ENCODE peak calls at places on chromosomes 7 and 10, in five cellular contexts. I is retinal pigment epithelial cell; T is CD8-positive, alpha-beta memory T cell; E is Right ventricle myocardium inferior; R is stimulated activated CD8-positive, alpha-beta memory T cell treated with anti-CD3 and anti-CD28 coated beads, Interleukin-7, amount 100 ng/mL, for 4 hours. H is an unnamed sample.
A peak's percentile ranks its signal among the peaks of the same experiment; 100 is the strongest.

GRCh38 chr10:6162589-6163356 is 40.0 kb upstream of the PFKFB3 start:
- DNase-seq in I (no peak), T (peak; percentile 20), R (no peak), E (no peak), H (no peak)

GRCh38 chr10:89115876-89116627 is 91.1 kb downstream of the CH25H start:
- DNase-seq in I (no peak), R (no peak), T (no peak), E (no peak), H (no peak)

GRCh38 chr7:116990056-116990455 is 36.8 kb downstream of the ST7 start:
- DNase-seq in T (no peak), R (no peak), E (no peak), I (no peak), H (no peak)

GRCh38 chr10:71921319-71922027 is 42.7 kb upstream of the CHST3 start:
- DNase-seq in I (peak; percentile 83), T (no peak), E (peak; percentile 84), R (no peak), H (no peak)

GRCh38 chr7:48158404-48158803 is 12.9 kb upstream of the ABCA13 start:
- DNase-seq in T (no peak), I (no peak), E (no peak), R (no peak), H (no peak)

GRCh38 chr10:116833986-116834760 is 15.1 kb upstream of the ENO4 start:
- DNase-seq in E (no peak), R (no peak), I (no peak), T (no peak), H (no peak)

GRCh38 chr10:32948451-32948850 is 9.6 kb downstream of the ITGB1 start:
- DNase-seq in I (no peak), R (no peak), E (no peak), T (no peak), H (no peak)

GRCh38 chr7:151010307-151011096 is 13.8 kb downstream of the ATG9B start:
- DNase-seq in R (no peak), T (peak; percentile 59), I (no peak), E (peak; percentile 67), H (peak; percentile 85)

GRCh38 chr7:149753370-149754233 is 19.8 kb downstream of the ZNF467 start:
- DNase-seq in I (no peak), T (no peak), R (no peak), E (no peak), H (peak; percentile 75)

GRCh38 chr7:150447966-150448788 is 2.3 kb upstream of the GIMAP8 start:
- DNase-seq in E (no peak), I (no peak), T (no peak), R (no peak), H (no peak)

GRCh38 chr7:92809397-92810241 is 26.8 kb downstream of the CDK6 start:
- DNase-seq in E (peak; percentile 35), R (peak; percentile 28), I (peak; percentile 82), T (peak; percentile 71), H (peak; percentile 68)

GRCh38 chr7:134140889-134141867 is 14.0 kb downstream of the LRGUK start:
- DNase-seq in E (peak; percentile 74), T (peak; percentile 52), R (peak; percentile 3), I (no peak), H (peak; percentile 82)

GRCh38 chr7:27171636-27172387 is 2.3 kb downstream of the HOXA10 start:
- DNase-seq in E (peak; percentile 39), I (no peak), R (no peak), T (peak; percentile 40), H (peak; percentile 54)

GRCh38 chr7:20482071-20482470 is 133.4 kb upstream of the ABCB5 start:
- DNase-seq in R (no peak), T (no peak), E (no peak), I (no peak), H (no peak)

GRCh38 chr10:66941491-66941890 is 15.7 kb downstream of the LRRTM3 start:
- DNase-seq in T (no peak), I (no peak), E (no peak), R (no peak), H (no peak)

GRCh38 chr7:21507627-21508343 is 35.1 kb upstream of the DNAH11 start:
- DNase-seq in I (no peak), E (no peak), T (no peak), R (peak; percentile 2), H (no peak)

GRCh38 chr10:10613654-10614244 is 403.9 kb upstream of the CELF2 start:
- DNase-seq in R (no peak), T (no peak), I (no peak), E (no peak), H (no peak)

GRCh38 chr7:100706672-100707311 is 871 bp downstream of the POP7 start:
- DNase-seq in E (peak; percentile 77), R (no peak), I (no peak), T (no peak), H (peak; percentile 83)

H was measured in spleen.